ENCODE peak calls at places on chromosome 11, in ten cellular contexts. E is astrocyte of the spinal cord, I is AG04449, S is tibial nerve, Q is psoas muscle, K is WERI-Rb-1, O is IMR-90, V is spleen, D is adrenal gland, H is HL-60. X is an unnamed sample.

GRCh38 chr11:130314184-130314748 is 451 bp downstream of the ZBTB44 start:
- DNase-seq in S (no peak), E (peak), V (peak), O (peak), D (peak), I (no peak), K (peak), H (peak), Q (peak), X (peak)

GRCh38 chr11:114260077-114260476 is 36.1 kb upstream of the NNMT start:
- DNase-seq in E (no peak), O (no peak), Q (no peak), V (no peak), H (no peak), S (no peak), D (no peak), K (no peak), I (no peak), X (no peak)

GRCh38 chr11:78030429-78031325 is 7.6 kb upstream of the KCTD14 start:
- DNase-seq in D (peak), V (no peak), I (no peak), Q (peak), E (peak), K (no peak), O (peak), S (no peak), H (no peak), X (no peak)

GRCh38 chr11:31236052-31236652 is 133.4 kb downstream of the DCDC1 start:
- DNase-seq in O (no peak), I (no peak), Q (no peak), V (no peak), E (peak), D (no peak), S (no peak), H (no peak), K (no peak), X (no peak)

GRCh38 chr11:9950462-9950861 is 286.6 kb downstream of the SWAP70 start:
- DNase-seq in S (no peak), I (no peak), O (no peak), H (no peak), K (no peak), D (no peak), Q (no peak), E (no peak), V (no peak), X (no peak)

GRCh38 chr11:10715571-10715970 is 22.0 kb upstream of the IRAG1 start:
- DNase-seq in H (no peak), K (no peak), I (no peak), S (no peak), V (no peak), O (no peak), D (no peak), E (no peak), Q (no peak), X (no peak)

GRCh38 chr11:88508808-88509581 is 171.5 kb upstream of the CTSC start:
- DNase-seq in K (no peak), V (peak), I (no peak), D (no peak), E (no peak), H (no peak), O (no peak), S (no peak), Q (peak), X (no peak)

GRCh38 chr11:91686700-91687099 is 537.9 kb upstream of the FAT3 start:
- DNase-seq in H (no peak), I (no peak), O (no peak), V (no peak), E (no peak), K (no peak), Q (no peak), D (no peak), S (no peak), X (no peak)

GRCh38 chr11:101224221-101224620 is 94.6 kb upstream of the PGR start:
- DNase-seq in K (no peak), S (no peak), E (no peak), O (no peak), D (no peak), I (no peak), Q (no peak), V (no peak), H (no peak), X (no peak)

GRCh38 chr11:26901162-26901561 is 92.8 kb upstream of the FIBIN start:
- DNase-seq in I (peak), O (no peak), E (peak), S (no peak), H (no peak), D (no peak), K (no peak), Q (no peak), V (no peak), X (no peak)

GRCh38 chr11:119975561-119976152 is 162.3 kb downstream of the TRIM29 start:
- DNase-seq in O (no peak), V (no peak), I (no peak), S (no peak), H (no peak), K (peak), Q (no peak), D (no peak), E (no peak), X (no peak)

GRCh38 chr11:134580635-134581025 is 168.6 kb upstream of the B3GAT1 start:
- DNase-seq in K (no peak), I (no peak), S (no peak), H (no peak), E (no peak), Q (no peak), D (no peak), V (no peak), O (no peak), X (no peak)

GRCh38 chr11:100930185-100930778 is 199.3 kb downstream of the PGR start:
- DNase-seq in V (no peak), Q (no peak), H (no peak), O (peak), S (no peak), I (peak), E (peak), D (no peak), K (no peak), X (no peak)

GRCh38 chr11:101860694-101861371 is 54.0 kb upstream of the CEP126 start:
- DNase-seq in O (peak), I (no peak), H (no peak), V (no peak), Q (no peak), D (peak), S (no peak), K (peak), E (peak), X (no peak)

GRCh38 chr11:69014936-69015549 is 2.0 kb upstream of the MRGPRF start:
- DNase-seq in K (no peak), D (no peak), O (no peak), I (no peak), S (no peak), Q (no peak), E (no peak), V (no peak), H (no peak), X (no peak)

GRCh38 chr11:44804449-44805151 is 77.8 kb downstream of the TSPAN18 start:
- DNase-seq in D (no peak), I (no peak), Q (no peak), E (no peak), V (peak), S (no peak), K (no peak), H (no peak), O (peak), X (no peak)
- TF ChIP-seq CTCF in D (no peak), I (no peak), Q (no peak), E (no peak), V (no peak), S (no peak), K (no peak), H (no peak), O (no peak), X (no peak)

GRCh38 chr11:126722006-126722736 is 278.4 kb downstream of the KIRREL3 start:
- DNase-seq in E (no peak), H (no peak), I (no peak), S (no peak), O (peak), D (no peak), K (no peak), Q (no peak), V (no peak), X (no peak)
- TF ChIP-seq CTCF in E (no peak), H (no peak), I (no peak), S (no peak), O (no peak), D (no peak), K (no peak), Q (no peak), V (no peak), X (no peak)

DNA sequence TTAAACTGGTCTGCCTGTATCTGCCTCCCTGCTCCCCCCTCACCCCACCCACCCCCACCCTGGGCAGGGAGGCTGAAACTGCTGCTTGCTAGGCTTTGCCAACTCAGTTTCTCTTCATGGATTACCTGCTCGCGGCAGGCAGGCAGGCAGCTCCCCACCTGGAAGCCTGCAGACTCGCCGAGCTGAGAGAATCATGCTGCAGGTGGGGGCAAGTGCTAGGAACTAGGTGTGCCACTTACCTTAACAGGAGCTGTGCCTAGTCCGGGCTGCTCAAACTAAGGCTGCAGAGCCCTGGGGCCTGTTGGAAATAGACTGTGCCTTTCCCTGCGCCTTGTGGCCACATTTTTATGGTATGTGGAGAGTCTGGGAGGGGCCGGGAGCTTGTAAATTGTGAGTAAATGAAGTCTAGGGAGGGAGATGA is 30.3 kb downstream of the MARK2 start:
- DNase-seq in S (no peak), Q (no peak), K (no peak), O (no peak), D (no peak), H (no peak), V (no peak), I (no peak), E (no peak), X (no peak)
- TF ChIP-seq CTCF in S (no peak), Q (no peak), K (no peak), O (no peak), D (no peak), H (no peak), V (no peak), I (no peak), E (no peak), X (no peak)

GRCh38 chr11:70290341-70291065 is 20.0 kb downstream of the PPFIA1 start:
- DNase-seq in Q (no peak), H (no peak), S (no peak), D (no peak), V (no peak), K (no peak), E (no peak), I (no peak), O (no peak), X (no peak)

GRCh38 chr11:70292166-70292565 is 21.7 kb downstream of the PPFIA1 start:
- DNase-seq in H (no peak), E (no peak), D (no peak), Q (no peak), V (no peak), I (no peak), O (no peak), K (no peak), S (no peak), X (no peak)

GRCh38 chr11:70292863-70293262 is 22.4 kb downstream of the PPFIA1 start:
- DNase-seq in D (no peak), S (no peak), I (no peak), K (no peak), E (no peak), H (no peak), Q (no peak), O (no peak), V (no peak), X (no peak)

GRCh38 chr11:70289582-70289981 is 19.1 kb downstream of the PPFIA1 start:
- DNase-seq in H (no peak), K (no peak), S (no peak), D (no peak), O (no peak), E (no peak), I (no peak), V (no peak), Q (no peak), X (no peak)
- TF ChIP-seq CTCF in H (no peak), K (no peak), S (no peak), D (no peak), O (no peak), E (no peak), I (no peak), V (no peak), Q (no peak), X (no peak)

GRCh38 chr11:8810331-8811301 is 100.4 kb upstream of the AKIP1 start:
- DNase-seq in D (peak), H (no peak), S (peak), I (no peak), O (peak), V (peak), E (peak), K (peak), Q (peak), X (no peak)
- TF ChIP-seq CTCF in D (no peak), H (no peak), S (no peak), I (no peak), O (no peak), V (no peak), E (no peak), K (no peak), Q (no peak), X (no peak)

DNA sequence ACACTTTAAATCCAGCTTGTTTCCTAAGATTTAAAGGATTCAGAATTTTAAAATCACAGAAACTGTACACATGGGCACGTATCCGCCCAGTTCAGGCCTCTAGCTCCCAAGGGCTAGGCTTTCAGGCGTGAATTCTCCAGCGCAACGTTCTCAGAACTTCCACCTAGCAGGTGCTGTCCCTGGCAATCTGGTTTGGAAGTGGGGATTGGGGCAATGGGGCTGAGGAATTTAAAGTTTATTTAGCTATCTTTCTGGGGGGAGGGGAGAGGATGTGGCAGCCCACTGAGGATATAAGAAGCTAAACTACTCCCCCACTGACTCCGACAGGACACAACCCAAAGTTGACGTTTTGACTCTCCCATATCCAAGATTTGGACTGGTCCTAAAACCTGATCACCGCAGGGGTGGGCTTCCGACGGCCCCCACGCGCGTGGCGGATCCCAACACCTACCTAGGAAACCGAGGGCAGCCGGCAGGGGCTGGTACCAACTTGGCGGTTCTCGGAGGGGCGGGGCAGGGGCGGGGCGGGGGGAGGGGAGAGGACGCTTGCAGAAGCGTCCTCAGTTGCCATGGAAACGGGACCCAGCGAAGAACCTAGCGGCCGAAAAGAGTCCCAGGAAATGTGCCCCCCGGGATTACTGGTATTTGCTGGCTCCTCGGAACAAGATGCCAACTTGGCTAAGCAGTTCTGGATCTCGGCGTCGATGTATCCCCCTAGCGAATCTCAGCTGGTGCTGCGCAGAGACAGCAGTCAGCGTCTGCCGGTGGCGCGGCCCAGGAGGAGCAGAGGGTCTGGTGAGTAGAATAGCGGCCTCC is at the start of gene HOATZ:
- DNase-seq in O (no peak), H (no peak), I (no peak), E (peak), Q (no peak), D (no peak), V (no peak), K (no peak), S (no peak), X (no peak)
- TF ChIP-seq CTCF in O (peak), H (no peak), I (peak), E (peak), Q (no peak), D (no peak), V (no peak), K (no peak), S (no peak), X (no peak)

GRCh38 chr11:64317961-64318693 is at the start of gene PRDX5:
- DNase-seq in Q (peak), O (peak), S (peak), E (peak), V (peak), H (peak), D (peak), I (peak), K (peak), X (peak)
- TF ChIP-seq CTCF in Q (peak), O (peak), S (peak), E (peak), V (peak), H (peak), D (peak), I (peak), K (peak), X (no peak)

X was measured in omental fat pad.